ENCODE peak calls at places on chromosome 19, in nine cellular contexts. One of them, this sample, is unnamed.
A peak's percentile ranks its signal among the peaks of the same experiment; 100 is the strongest.

GRCh38 chr19:23002690-23003422 is at the start of gene ZNF728:
- DNase-seq in brain microvascular endothelial cell: no peak
- DNase-seq in transverse colon: peak; percentile 25
- DNase-seq in breast epithelium: peak; percentile 61
- DNase-seq in heart right ventricle: peak; percentile 79
- DNase-seq in fibroblast of lung: no peak
- DNase-seq in uterus: peak; percentile 74
- DNase-seq in pancreas: peak; percentile 51
- DNase-seq in ascending aorta: peak; percentile 20
- DNase-seq in this sample: peak; percentile 52

GRCh38 chr19:16851031-16851712 is 22.0 kb downstream of the SIN3B start:
- DNase-seq in brain microvascular endothelial cell: peak; percentile 49
- DNase-seq in transverse colon: no peak
- DNase-seq in breast epithelium: no peak
- DNase-seq in heart right ventricle: no peak
- DNase-seq in fibroblast of lung: no peak
- DNase-seq in uterus: no peak
- DNase-seq in pancreas: peak; percentile 65
- DNase-seq in ascending aorta: no peak
- DNase-seq in this sample: no peak

GRCh38 chr19:30674656-30675055 is 302.5 kb downstream of the ZNF536 start:
- DNase-seq in brain microvascular endothelial cell: no peak
- DNase-seq in transverse colon: no peak
- DNase-seq in breast epithelium: no peak
- DNase-seq in heart right ventricle: no peak
- DNase-seq in fibroblast of lung: no peak
- DNase-seq in uterus: no peak
- DNase-seq in pancreas: no peak
- DNase-seq in ascending aorta: no peak
- DNase-seq in this sample: no peak

GRCh38 chr19:17706750-17707181 is 12.5 kb upstream of the MAP1S start:
- DNase-seq in brain microvascular endothelial cell: peak; percentile 60
- DNase-seq in transverse colon: no peak
- DNase-seq in breast epithelium: no peak
- DNase-seq in heart right ventricle: no peak
- DNase-seq in fibroblast of lung: peak; percentile 19
- DNase-seq in uterus: no peak
- DNase-seq in pancreas: peak; percentile 45
- DNase-seq in ascending aorta: no peak
- DNase-seq in this sample: no peak

GRCh38 chr19:46404884-46405658 is 8.3 kb downstream of the CCDC8 start:
- DNase-seq in brain microvascular endothelial cell: peak; percentile 37
- DNase-seq in transverse colon: no peak
- DNase-seq in breast epithelium: no peak
- DNase-seq in heart right ventricle: no peak
- DNase-seq in fibroblast of lung: peak; percentile 58
- DNase-seq in uterus: peak; percentile 59
- DNase-seq in pancreas: peak; percentile 76
- DNase-seq in ascending aorta: no peak
- DNase-seq in this sample: no peak

GRCh38 chr19:49194408-49194807 is 36.8 kb downstream of the TRPM4 start:
- DNase-seq in brain microvascular endothelial cell: no peak
- DNase-seq in transverse colon: no peak
- DNase-seq in breast epithelium: no peak
- DNase-seq in heart right ventricle: no peak
- DNase-seq in fibroblast of lung: no peak
- DNase-seq in uterus: no peak
- DNase-seq in pancreas: no peak
- DNase-seq in ascending aorta: no peak
- DNase-seq in this sample: no peak

GRCh38 chr19:36797786-36798108 is 25.1 kb upstream of the ZNF850 start:
- DNase-seq in brain microvascular endothelial cell: no peak
- DNase-seq in transverse colon: no peak
- DNase-seq in breast epithelium: no peak
- DNase-seq in heart right ventricle: no peak
- DNase-seq in fibroblast of lung: no peak
- DNase-seq in uterus: no peak
- DNase-seq in pancreas: no peak
- DNase-seq in ascending aorta: no peak
- DNase-seq in this sample: no peak

GRCh38 chr19:48635263-48635965 is 1.8 kb downstream of the DBP start:
- DNase-seq in brain microvascular endothelial cell: no peak
- DNase-seq in transverse colon: peak; percentile 82
- DNase-seq in breast epithelium: peak; percentile 83
- DNase-seq in heart right ventricle: peak; percentile 76
- DNase-seq in fibroblast of lung: no peak
- DNase-seq in uterus: peak; percentile 80
- DNase-seq in pancreas: peak; percentile 90
- DNase-seq in ascending aorta: no peak
- DNase-seq in this sample: peak; percentile 76

GRCh38 chr19:50551713-50552187 is 16.5 kb downstream of the LRRC4B start:
- DNase-seq in brain microvascular endothelial cell: no peak
- DNase-seq in transverse colon: no peak
- DNase-seq in breast epithelium: no peak
- DNase-seq in heart right ventricle: no peak
- DNase-seq in fibroblast of lung: no peak
- DNase-seq in uterus: no peak
- DNase-seq in pancreas: no peak
- DNase-seq in ascending aorta: no peak
- DNase-seq in this sample: no peak

GRCh38 chr19:46435009-46435408 is 6.3 kb upstream of the PNMA8C start:
- DNase-seq in brain microvascular endothelial cell: no peak
- DNase-seq in transverse colon: no peak
- DNase-seq in breast epithelium: no peak
- DNase-seq in heart right ventricle: no peak
- DNase-seq in fibroblast of lung: no peak
- DNase-seq in uterus: no peak
- DNase-seq in pancreas: no peak
- DNase-seq in ascending aorta: no peak
- DNase-seq in this sample: no peak

GRCh38 chr19:33616857-33617256 is 4.9 kb upstream of the CHST8 start:
- DNase-seq in brain microvascular endothelial cell: no peak
- DNase-seq in transverse colon: no peak
- DNase-seq in breast epithelium: no peak
- DNase-seq in heart right ventricle: no peak
- DNase-seq in fibroblast of lung: no peak
- DNase-seq in uterus: no peak
- DNase-seq in pancreas: no peak
- DNase-seq in ascending aorta: no peak
- DNase-seq in this sample: no peak

GRCh38 chr19:54211214-54211613 is 10.6 kb downstream of the RPS9 start:
- DNase-seq in brain microvascular endothelial cell: no peak
- DNase-seq in transverse colon: no peak
- DNase-seq in breast epithelium: no peak
- DNase-seq in heart right ventricle: no peak
- DNase-seq in fibroblast of lung: no peak
- DNase-seq in uterus: no peak
- DNase-seq in pancreas: no peak
- DNase-seq in ascending aorta: no peak
- DNase-seq in this sample: no peak

GRCh38 chr19:16737909-16738308 is 18.3 kb downstream of the NWD1 start:
- DNase-seq in brain microvascular endothelial cell: no peak
- DNase-seq in transverse colon: no peak
- DNase-seq in breast epithelium: no peak
- DNase-seq in heart right ventricle: no peak
- DNase-seq in fibroblast of lung: peak; percentile 79
- DNase-seq in uterus: no peak
- DNase-seq in pancreas: no peak
- DNase-seq in ascending aorta: no peak
- DNase-seq in this sample: no peak

GRCh38 chr19:38209152-38209551 is 14.9 kb downstream of the DPF1 start:
- DNase-seq in brain microvascular endothelial cell: no peak
- DNase-seq in transverse colon: no peak
- DNase-seq in breast epithelium: no peak
- DNase-seq in heart right ventricle: no peak
- DNase-seq in fibroblast of lung: no peak
- DNase-seq in uterus: no peak
- DNase-seq in pancreas: no peak
- DNase-seq in ascending aorta: no peak
- DNase-seq in this sample: no peak

GRCh38 chr19:44723952-44724319 is 24.6 kb upstream of the BCL3 start:
- DNase-seq in brain microvascular endothelial cell: peak; percentile 62
- DNase-seq in transverse colon: peak; percentile 90
- DNase-seq in breast epithelium: peak; percentile 87
- DNase-seq in heart right ventricle: peak; percentile 84
- DNase-seq in fibroblast of lung: peak; percentile 79
- DNase-seq in uterus: peak; percentile 86
- DNase-seq in pancreas: peak; percentile 92
- DNase-seq in ascending aorta: no peak
- DNase-seq in this sample: peak; percentile 83

GRCh38 chr19:44722131-44723121 is 23.5 kb downstream of the CEACAM16 start:
- DNase-seq in brain microvascular endothelial cell: no peak
- DNase-seq in transverse colon: no peak
- DNase-seq in breast epithelium: no peak
- DNase-seq in heart right ventricle: no peak
- DNase-seq in fibroblast of lung: no peak
- DNase-seq in uterus: no peak
- DNase-seq in pancreas: peak; percentile 58
- DNase-seq in ascending aorta: no peak
- DNase-seq in this sample: no peak

GRCh38 chr19:44725251-44725650 is 23.3 kb upstream of the BCL3 start:
- DNase-seq in brain microvascular endothelial cell: no peak
- DNase-seq in transverse colon: peak; percentile 90
- DNase-seq in breast epithelium: no peak
- DNase-seq in heart right ventricle: peak; percentile 52
- DNase-seq in fibroblast of lung: no peak
- DNase-seq in uterus: peak; percentile 18
- DNase-seq in pancreas: peak; percentile 92
- DNase-seq in ascending aorta: no peak
- DNase-seq in this sample: peak; percentile 18

GRCh38 chr19:44725684-44726083 is 22.8 kb upstream of the BCL3 start:
- DNase-seq in brain microvascular endothelial cell: no peak
- DNase-seq in transverse colon: peak; percentile 67
- DNase-seq in breast epithelium: no peak
- DNase-seq in heart right ventricle: no peak
- DNase-seq in fibroblast of lung: no peak
- DNase-seq in uterus: no peak
- DNase-seq in pancreas: no peak
- DNase-seq in ascending aorta: no peak
- DNase-seq in this sample: no peak

GRCh38 chr19:44723299-44723951 is 24.5 kb downstream of the CEACAM16 start:
- DNase-seq in brain microvascular endothelial cell: no peak
- DNase-seq in transverse colon: no peak
- DNase-seq in breast epithelium: no peak
- DNase-seq in heart right ventricle: no peak
- DNase-seq in fibroblast of lung: no peak
- DNase-seq in uterus: no peak
- DNase-seq in pancreas: no peak
- DNase-seq in ascending aorta: no peak
- DNase-seq in this sample: no peak
- H3K27ac ChIP-seq in brain microvascular endothelial cell: no peak overlapping the region
- H3K27ac ChIP-seq in transverse colon: peak overlapping the region; percentile 83
- H3K27ac ChIP-seq in breast epithelium: peak overlapping the region; percentile 16
- H3K27ac ChIP-seq in heart right ventricle: peak overlapping the region; percentile 43
- H3K27ac ChIP-seq in fibroblast of lung: no peak overlapping the region
- H3K27ac ChIP-seq in uterus: no peak overlapping the region
- H3K27ac ChIP-seq in pancreas: peak overlapping the region; percentile 71
- H3K27ac ChIP-seq in ascending aorta: no peak overlapping the region
- H3K27ac ChIP-seq in this sample: no peak overlapping the region

DNA sequence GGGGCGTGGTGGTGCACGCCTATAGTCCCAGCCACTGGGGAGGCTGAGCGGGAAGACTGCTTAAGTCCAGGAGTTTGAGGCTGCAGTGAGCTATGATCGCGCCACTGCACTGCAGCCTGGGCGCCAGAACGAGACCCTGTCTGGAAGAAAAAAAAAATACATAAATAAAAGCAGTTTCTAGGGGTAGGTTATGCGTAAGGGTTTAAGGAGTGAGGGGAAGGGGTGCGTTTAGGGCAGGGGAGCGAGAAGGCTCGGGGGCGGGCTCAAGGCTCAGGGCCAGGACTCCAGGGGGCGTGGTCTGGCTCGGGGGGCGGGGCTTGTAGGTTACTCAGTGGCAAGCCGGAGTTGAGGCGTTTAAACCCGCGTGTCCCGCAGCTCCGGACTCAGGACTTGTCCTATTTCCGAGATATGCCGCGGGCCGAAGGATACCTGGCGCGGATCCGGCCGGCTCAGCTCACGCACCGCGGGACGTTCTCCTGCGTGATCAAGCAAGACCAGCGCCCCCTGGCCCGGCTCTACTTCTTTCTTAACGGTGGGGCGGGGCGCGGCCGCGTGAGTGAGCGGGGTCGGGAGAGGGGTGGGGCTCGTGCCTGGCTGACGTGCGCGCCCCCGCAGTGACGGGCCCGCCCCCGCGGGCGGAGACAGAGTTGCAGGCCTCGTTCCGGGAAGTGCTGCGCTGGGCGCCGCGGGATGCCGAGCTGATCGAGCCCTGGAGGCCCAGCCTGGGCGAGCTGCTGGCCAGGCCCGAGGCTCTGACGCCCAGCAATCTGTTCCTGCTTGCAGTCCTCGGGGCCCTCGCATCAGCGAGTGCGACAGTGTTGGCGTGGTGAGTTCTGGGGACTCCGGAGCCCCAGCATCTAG is 10.8 kb downstream of the SPACA6 start:
- DNase-seq in brain microvascular endothelial cell: peak; percentile 93
- DNase-seq in transverse colon: peak; percentile 98
- DNase-seq in breast epithelium: peak; percentile 96
- DNase-seq in heart right ventricle: peak; percentile 97
- DNase-seq in fibroblast of lung: peak; percentile 92
- DNase-seq in uterus: peak; percentile 98
- DNase-seq in pancreas: peak; percentile 97
- DNase-seq in ascending aorta: peak; percentile 90
- DNase-seq in this sample: peak; percentile 97
- TF ChIP-seq CTCF in brain microvascular endothelial cell: peak; percentile 65
- TF ChIP-seq CTCF in transverse colon: no peak
- TF ChIP-seq CTCF in breast epithelium: peak; percentile 36
- TF ChIP-seq CTCF in heart right ventricle: peak; percentile 42
- TF ChIP-seq CTCF in fibroblast of lung: peak; percentile 46
- TF ChIP-seq CTCF in uterus: peak; percentile 44
- TF ChIP-seq CTCF in pancreas: no peak
- TF ChIP-seq CTCF in ascending aorta: peak; percentile 44
- TF ChIP-seq CTCF in this sample: peak; percentile 12

DNA sequence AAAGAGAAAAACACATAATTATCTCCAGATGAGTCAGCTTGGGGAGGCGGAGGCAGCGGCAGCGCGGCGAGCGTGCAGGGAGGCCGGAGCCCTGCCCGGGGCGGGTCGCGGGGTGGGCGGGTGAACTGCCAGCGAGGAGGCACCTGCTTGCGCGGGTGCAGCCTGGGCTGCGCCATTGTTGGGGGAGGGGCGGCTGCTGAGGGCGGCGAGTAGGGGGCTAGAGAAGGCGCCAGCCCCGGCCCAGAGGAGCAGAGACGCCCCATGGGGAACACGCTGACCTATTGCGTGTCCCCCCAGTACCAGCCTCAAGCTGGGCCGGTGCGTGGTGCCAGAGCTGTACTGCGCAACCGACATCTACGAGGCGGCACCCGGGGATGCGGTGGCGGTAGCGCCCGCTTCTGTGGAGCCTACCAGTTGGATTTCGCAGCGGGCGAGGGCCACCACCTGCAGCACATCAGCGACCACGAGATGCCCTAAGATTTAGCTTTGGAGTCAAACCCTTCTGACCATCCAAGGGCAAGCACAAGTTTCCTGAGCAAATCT is 16.7 kb downstream of the ZNF100 start:
- DNase-seq in brain microvascular endothelial cell: no peak
- DNase-seq in transverse colon: no peak
- DNase-seq in breast epithelium: no peak
- DNase-seq in heart right ventricle: no peak
- DNase-seq in fibroblast of lung: no peak
- DNase-seq in uterus: no peak
- DNase-seq in pancreas: peak; percentile 48
- DNase-seq in ascending aorta: no peak
- DNase-seq in this sample: no peak
- H3K36me3 ChIP-seq in brain microvascular endothelial cell: peaks cover 5% of the 10 kb centered on the region
- H3K36me3 ChIP-seq in transverse colon: peaks cover 49% of the 10 kb centered on the region
- H3K36me3 ChIP-seq in breast epithelium: no peaks in the 10 kb centered on the region
- H3K36me3 ChIP-seq in heart right ventricle: peaks cover 7% of the 10 kb centered on the region
- H3K36me3 ChIP-seq in fibroblast of lung: no peaks in the 10 kb centered on the region
- H3K36me3 ChIP-seq in uterus: no peaks in the 10 kb centered on the region
- H3K36me3 ChIP-seq in pancreas: no peaks in the 10 kb centered on the region
- H3K36me3 ChIP-seq in ascending aorta: peaks cover 14% of the 10 kb centered on the region
- H3K36me3 ChIP-seq in this sample: peaks cover 4% of the 10 kb centered on the region

GRCh38 chr19:13198634-13199033 is 48.4 kb downstream of the IER2 start:
- DNase-seq in brain microvascular endothelial cell: no peak
- DNase-seq in transverse colon: no peak
- DNase-seq in breast epithelium: no peak
- DNase-seq in heart right ventricle: no peak
- DNase-seq in fibroblast of lung: no peak
- DNase-seq in uterus: no peak
- DNase-seq in pancreas: no peak
- DNase-seq in ascending aorta: no peak
- DNase-seq in this sample: no peak
- H3K27ac ChIP-seq in brain microvascular endothelial cell: no peak overlapping the region
- H3K27ac ChIP-seq in transverse colon: no peak overlapping the region
- H3K27ac ChIP-seq in breast epithelium: no peak overlapping the region
- H3K27ac ChIP-seq in heart right ventricle: no peak overlapping the region
- H3K27ac ChIP-seq in fibroblast of lung: no peak overlapping the region
- H3K27ac ChIP-seq in uterus: no peak overlapping the region
- H3K27ac ChIP-seq in pancreas: no peak overlapping the region
- H3K27ac ChIP-seq in ascending aorta: no peak overlapping the region
- H3K27ac ChIP-seq in this sample: no peak overlapping the region